ENCODE peak calls at places on chromosome 6, in six cellular contexts. F, A, R, I, X and O are unnamed samples.

GRCh38 chr6:36252005-36252404 is 17.9 kb upstream of the PNPLA1 start:
- DNase-seq in A (no peak), X (no peak), R (no peak), F (no peak), I (no peak), O (no peak)

GRCh38 chr6:88376759-88377387 is 210.7 kb upstream of the CNR1 start:
- DNase-seq in A (peak; percentile 76), R (no peak), F (no peak), I (no peak), X (no peak), O (no peak)

GRCh38 chr6:131946404-131946991 is 4.7 kb downstream of the CCN2 start:
- DNase-seq in F (no peak), I (peak; percentile 54), X (no peak), A (no peak), R (no peak), O (no peak)

GRCh38 chr6:14792118-14792955 is 453.5 kb upstream of the JARID2 start:
- DNase-seq in I (no peak), R (no peak), F (no peak), A (peak; percentile 72), X (peak; percentile 22), O (no peak)

GRCh38 chr6:108559884-108560462 is 744 bp upstream of the FOXO3 start:
- DNase-seq in I (peak; percentile 90), F (no peak), R (no peak), A (peak; percentile 79), X (peak; percentile 65), O (peak; percentile 27)

GRCh38 chr6:150566486-150566885 is 33.2 kb upstream of the PLEKHG1 start:
- DNase-seq in F (no peak), I (no peak), R (no peak), A (no peak), X (no peak), O (no peak)

GRCh38 chr6:36848658-36849441 is 9.6 kb upstream of the CPNE5 start:
- DNase-seq in X (peak; percentile 79), I (peak; percentile 89), F (no peak), R (peak; percentile 77), A (peak; percentile 36), O (no peak)

GRCh38 chr6:24981385-24981758 is 45.6 kb upstream of the RIPOR2 start:
- DNase-seq in R (no peak), I (peak; percentile 85), F (no peak), A (no peak), X (no peak), O (no peak)

GRCh38 chr6:128314190-128314589 is 206.2 kb downstream of the PTPRK start:
- DNase-seq in R (no peak), I (no peak), A (no peak), F (no peak), X (no peak), O (no peak)

GRCh38 chr6:157150076-157150475 is 173.2 kb downstream of the TMEM242 start:
- DNase-seq in R (no peak), X (no peak), F (no peak), I (no peak), A (no peak), O (no peak)

GRCh38 chr6:161254754-161255253 is 19.1 kb downstream of the AGPAT4 start:
- DNase-seq in I (no peak), F (no peak), R (no peak), X (no peak), A (peak; percentile 52), O (no peak)

GRCh38 chr6:26457407-26457795 is 354 bp upstream of the BTN2A1 start:
- DNase-seq in R (peak; percentile 16), F (no peak), X (no peak), A (no peak), I (peak; percentile 70), O (no peak)

GRCh38 chr6:118677193-118677592 is 25.8 kb upstream of the CEP85L start:
- DNase-seq in R (no peak), A (no peak), F (no peak), I (no peak), X (no peak), O (no peak)

GRCh38 chr6:67009818-67010217 is 1302.8 kb upstream of the EYS start:
- DNase-seq in R (no peak), F (no peak), X (no peak), A (no peak), I (peak; percentile 78), O (no peak)

GRCh38 chr6:33427585-33428218 is 7.8 kb downstream of the SYNGAP1 start:
- DNase-seq in X (peak; percentile 69), R (peak; percentile 63), F (no peak), I (peak; percentile 47), A (peak; percentile 62), O (peak; percentile 81)

DNA sequence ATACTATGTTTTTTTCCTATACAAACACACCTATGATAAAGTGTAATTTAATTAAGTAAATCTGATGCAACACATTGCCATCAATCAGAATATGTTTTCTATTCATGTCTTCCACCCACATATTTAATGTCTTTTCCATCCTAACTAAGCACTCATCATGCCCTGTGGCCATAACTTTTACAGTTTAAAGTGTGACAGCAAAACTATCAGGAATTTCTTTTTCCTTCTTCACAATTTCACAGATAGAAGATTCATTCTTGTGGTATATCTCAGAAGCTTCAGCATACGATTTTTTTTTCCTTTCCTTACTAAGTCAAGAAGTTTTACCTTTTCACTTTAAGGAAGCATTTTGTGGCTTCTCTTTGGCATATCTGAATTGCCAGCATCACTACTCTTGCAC is 7.0 kb upstream of the BEND6 start:
- DNase-seq in I (no peak), R (no peak), A (no peak), F (no peak), X (no peak), O (no peak)
- TF ChIP-seq CTCF in I (no peak), R (no peak), A (no peak), F (no peak), X (no peak), O (no peak)

GRCh38 chr6:4055420-4056041 is 23.4 kb downstream of the FAM217A start:
- DNase-seq in X (peak; percentile 66), F (peak; percentile 21), A (peak; percentile 85), I (no peak), R (no peak), O (no peak)
- TF ChIP-seq CTCF in X (peak; percentile 18), F (peak; percentile 43), A (peak; percentile 42), I (peak; percentile 5), R (peak; percentile 63), O (no peak)

GRCh38 chr6:6784514-6785162 is 196.1 kb downstream of the LY86 start:
- DNase-seq in R (no peak), A (no peak), I (no peak), F (no peak), X (no peak), O (no peak)

GRCh38 chr6:6785163-6785521 is 196.6 kb downstream of the LY86 start:
- DNase-seq in R (no peak), I (no peak), X (no peak), A (no peak), F (no peak), O (no peak)

GRCh38 chr6:6790891-6791290 is 202.4 kb downstream of the LY86 start:
- DNase-seq in X (no peak), I (no peak), A (no peak), R (no peak), F (peak; percentile 87), O (no peak)

GRCh38 chr6:6790393-6790792 is 201.9 kb downstream of the LY86 start:
- DNase-seq in A (no peak), X (no peak), R (no peak), F (no peak), I (no peak), O (no peak)

DNA sequence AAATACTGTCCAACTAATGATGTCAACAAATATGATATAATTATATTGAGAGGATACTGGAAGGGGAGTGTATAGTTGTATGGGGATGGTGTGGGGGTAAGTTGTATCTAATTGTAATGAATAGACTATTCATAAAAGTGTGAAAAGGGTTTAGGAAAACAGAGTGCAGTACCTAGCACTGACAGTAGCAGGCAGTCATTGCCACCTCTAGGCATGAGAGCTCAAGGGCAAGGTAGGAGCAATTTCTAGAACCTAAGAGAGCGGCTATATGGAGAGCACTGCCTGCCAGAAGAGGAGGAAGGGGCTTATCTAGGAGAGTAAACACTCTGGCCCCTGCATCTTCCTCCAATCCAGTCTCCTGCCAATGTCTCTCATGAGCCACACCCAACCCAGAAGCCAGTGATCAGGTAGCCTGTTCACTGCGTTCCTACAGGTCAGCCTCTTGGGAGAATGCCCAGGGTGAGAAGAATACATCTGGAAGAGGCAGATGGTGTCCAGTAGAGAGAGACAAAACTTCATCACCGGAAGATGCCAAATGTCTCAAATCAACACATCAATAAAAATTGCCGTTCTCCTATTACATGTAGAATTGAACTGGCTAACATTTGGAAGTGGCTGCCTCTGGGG is 200.0 kb downstream of the LY86 start:
- DNase-seq in F (no peak), I (peak; percentile 66), A (no peak), R (no peak), X (peak; percentile 66), O (peak; percentile 49)
- TF ChIP-seq CTCF in F (peak; percentile 32), I (peak; percentile 79), A (peak; percentile 33), R (peak; percentile 49), X (peak; percentile 45), O (peak; percentile 71)

GRCh38 chr6:142824491-142824890 is 120.5 kb downstream of the HIVEP2 start:
- DNase-seq in F (no peak), X (no peak), A (no peak), I (no peak), R (no peak), O (no peak)

GRCh38 chr6:142821860-142822259 is 123.1 kb downstream of the HIVEP2 start:
- DNase-seq in R (no peak), I (no peak), F (no peak), X (no peak), A (no peak), O (no peak)

GRCh38 chr6:142822383-142822782 is 122.6 kb downstream of the HIVEP2 start:
- DNase-seq in F (no peak), X (no peak), A (no peak), R (no peak), I (no peak), O (peak; percentile 46)

GRCh38 chr6:142823579-142823902 is 121.4 kb downstream of the HIVEP2 start:
- DNase-seq in A (no peak), R (no peak), F (no peak), X (no peak), I (no peak), O (no peak)

GRCh38 chr6:142822882-142823578 is 121.9 kb downstream of the HIVEP2 start:
- DNase-seq in R (no peak), A (no peak), F (no peak), X (no peak), I (peak; percentile 92), O (no peak)
- TF ChIP-seq CTCF in R (peak; percentile 23), A (no peak), F (peak; percentile 61), X (no peak), I (peak; percentile 93), O (peak; percentile 27)

DNA sequence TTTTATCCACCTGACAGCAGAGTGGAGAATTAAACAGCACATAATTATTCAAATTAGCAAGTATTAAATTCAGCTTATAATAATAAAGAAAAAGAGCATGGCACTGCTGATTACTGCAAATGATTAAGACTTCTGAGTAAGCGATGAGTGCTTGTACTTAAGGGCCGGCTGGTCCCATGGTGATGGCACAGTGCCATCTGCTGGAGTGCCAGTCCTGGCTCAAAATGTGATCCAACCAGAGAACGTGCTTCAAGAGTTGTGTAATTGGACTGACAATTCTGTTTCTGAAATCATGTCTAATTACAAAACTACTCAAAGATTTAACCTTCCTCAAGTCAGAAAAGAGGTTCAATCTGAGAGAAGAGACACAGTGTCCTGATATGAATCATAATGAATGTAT is 181.6 kb upstream of the RGS17 start:
- DNase-seq in A (peak; percentile 91), F (peak; percentile 49), R (peak; percentile 16), X (peak; percentile 53), I (peak; percentile 39), O (no peak)
- TF ChIP-seq CTCF in A (peak; percentile 12), F (peak; percentile 76), R (peak; percentile 28), X (peak; percentile 20), I (peak; percentile 84), O (peak; percentile 53)